ENCODE peak calls at places on chromosomes 16 and 17, in four cellular contexts. I is activated T-cell treated with anti-CD3 and anti-CD28 coated beads for 1 hour, S is stomach, W is GM04504. O is an unnamed sample.

GRCh38 chr16:70692130-70692470 is 6.2 kb upstream of the MTSS2 start:
- DNase-seq in S (no peak), I (no peak), W (no peak), O (no peak)

GRCh38 chr17:80386341-80386740 is 28.6 kb upstream of the ENDOV start:
- DNase-seq in W (no peak), I (no peak), S (no peak), O (no peak)

GRCh38 chr17:46758614-46759013 is 59.9 kb downstream of the WNT3 start:
- DNase-seq in S (no peak), W (no peak), I (no peak), O (no peak)

GRCh38 chr17:49851387-49852291 is 3.8 kb upstream of the TAC4 start:
- DNase-seq in I (peak; percentile 68), S (peak; percentile 75), W (peak; percentile 32), O (peak; percentile 66)

GRCh38 chr16:15897834-15898254 is 9.4 kb upstream of the CEP20 start:
- DNase-seq in S (no peak), W (peak; percentile 35), I (no peak), O (no peak)

GRCh38 chr17:55160501-55160900 is 104.3 kb upstream of the HLF start:
- DNase-seq in I (no peak), S (no peak), W (no peak), O (no peak)

GRCh38 chr17:80330276-80330675 is 69.6 kb downstream of the RNF213 start:
- DNase-seq in W (no peak), S (no peak), I (no peak), O (no peak)

GRCh38 chr17:80588687-80589086 is 44.0 kb downstream of the RPTOR start:
- DNase-seq in I (no peak), S (no peak), W (no peak), O (no peak)

GRCh38 chr17:80177986-80178590 is 8.3 kb downstream of the CARD14 start:
- DNase-seq in S (no peak), W (no peak), I (no peak), O (no peak)

GRCh38 chr16:23999663-24000062 is 163.9 kb downstream of the PRKCB start:
- DNase-seq in I (no peak), S (no peak), W (no peak), O (no peak)

GRCh38 chr17:79948918-79949645 is 86.6 kb downstream of the TBC1D16 start:
- DNase-seq in S (no peak), I (no peak), W (no peak), O (no peak)

GRCh38 chr16:3625331-3625730 is 13.9 kb upstream of the SLX4 start:
- DNase-seq in I (no peak), W (no peak), S (no peak), O (no peak)

GRCh38 chr16:13171313-13171712 is 269.9 kb downstream of the SHISA9 start:
- DNase-seq in W (no peak), I (no peak), S (no peak), O (no peak)

GRCh38 chr17:62673614-62674362 is 46.3 kb downstream of the MRC2 start:
- DNase-seq in I (no peak), S (no peak), W (no peak), O (no peak)

GRCh38 chr16:66204761-66205160 is 161.7 kb upstream of the CDH5 start:
- DNase-seq in W (no peak), I (no peak), S (no peak), O (no peak)

GRCh38 chr17:17778308-17779014 is 58.3 kb downstream of the SREBF1 start:
- DNase-seq in I (no peak), S (peak; percentile 56), W (no peak), O (no peak)

GRCh38 chr17:51860934-51861561 is 297.5 kb downstream of the CA10 start:
- DNase-seq in W (peak; percentile 20), S (no peak), I (no peak), O (no peak)

GRCh38 chr17:688100-688989 is 26.3 kb downstream of the VPS53 start:
- DNase-seq in S (no peak), W (no peak), I (no peak), O (no peak)

GRCh38 chr17:56675876-56676660 is 82.6 kb downstream of the NOG start:
- DNase-seq in S (no peak), I (no peak), W (no peak), O (no peak)

GRCh38 chr17:6328279-6328678 is 106.6 kb downstream of the AIPL1 start:
- DNase-seq in W (no peak), S (no peak), I (no peak), O (no peak)

GRCh38 chr16:49455991-49456745 is 82.6 kb downstream of the C16orf78 start:
- DNase-seq in S (peak; percentile 16), I (no peak), W (no peak), O (no peak)

GRCh38 chr17:10804546-10804945 is 647 bp upstream of the TMEM238L start:
- DNase-seq in I (no peak), W (no peak), S (no peak), O (no peak)

GRCh38 chr17:39671651-39672521 is 3.6 kb downstream of the PNMT start:
- DNase-seq in W (no peak), I (no peak), S (peak; percentile 57), O (no peak)

GRCh38 chr17:6704472-6705052 is 8.6 kb downstream of the SLC13A5 start:
- DNase-seq in I (no peak), S (no peak), W (no peak), O (no peak)

GRCh38 chr16:10547708-10548107 is 32.7 kb downstream of the EMP2 start:
- DNase-seq in I (no peak), W (no peak), S (no peak), O (no peak)

GRCh38 chr16:85611205-85611454 is 2.0 kb upstream of the GSE1 start:
- DNase-seq in W (no peak), S (no peak), I (no peak), O (no peak)

GRCh38 chr17:50883850-50884291 is 17.7 kb upstream of the TOB1 start:
- DNase-seq in S (peak; percentile 53), W (no peak), I (no peak), O (no peak)

GRCh38 chr17:35684046-35684802 is 47.2 kb upstream of the RASL10B start:
- DNase-seq in W (peak; percentile 32), S (no peak), I (no peak), O (no peak)

GRCh38 chr16:3857189-3858013 is 23.1 kb downstream of the CREBBP start:
- DNase-seq in W (peak; percentile 49), I (no peak), S (no peak), O (no peak)

GRCh38 chr17:50638572-50638850 is 3.8 kb downstream of the ABCC3 start:
- DNase-seq in S (no peak), I (no peak), W (peak; percentile 39), O (no peak)

GRCh38 chr17:68290268-68290954 is 516 bp downstream of the SLC16A6 start:
- DNase-seq in I (peak; percentile 33), W (no peak), S (peak; percentile 31), O (peak; percentile 36)

GRCh38 chr17:38428150-38428642 is at the start of gene ARHGAP23:
- DNase-seq in W (no peak), I (peak; percentile 20), S (peak; percentile 64), O (peak; percentile 41)

GRCh38 chr17:44137891-44138709 is 3.6 kb upstream of the HROB start:
- DNase-seq in W (peak; percentile 98), I (peak; percentile 27), S (peak; percentile 71), O (peak; percentile 73)

GRCh38 chr17:63844293-63844672 is 1.8 kb upstream of the SMARCD2 start:
- DNase-seq in W (no peak), I (no peak), S (no peak), O (no peak)

O was measured in activated CD4-positive, alpha-beta T cell treated with anti-CD3 and anti-CD28 coated beads for 4 hours.